ENCODE peak calls at places on chromosomes 3 and 15, in eight cellular contexts. Y, D, A, H, P, G, C and V are unnamed samples.

GRCh38 chr3:150933473-150934008 is 28.3 kb upstream of the MINDY4B start:
- DNase-seq in Y (no peak), D (no peak), H (no peak), G (no peak), P (no peak), C (no peak), A (no peak), V (no peak)

GRCh38 chr15:71201471-71201870 is 86.2 kb downstream of the THSD4 start:
- DNase-seq in A (peak), D (no peak), C (no peak), Y (no peak), H (no peak), G (no peak), P (no peak), V (no peak)

GRCh38 chr3:13618836-13619235 is 69.9 kb downstream of the FBLN2 start:
- DNase-seq in G (no peak), D (no peak), Y (no peak), C (no peak), H (no peak), P (no peak), A (no peak), V (no peak)

GRCh38 chr3:10464068-10464434 is 41.3 kb downstream of the ATP2B2 start:
- DNase-seq in D (no peak), H (no peak), A (no peak), P (no peak), G (no peak), C (no peak), Y (no peak), V (no peak)

GRCh38 chr3:11096266-11097135 is 57.8 kb upstream of the HRH1 start:
- DNase-seq in H (peak), C (peak), Y (peak), P (peak), D (no peak), G (peak), A (no peak), V (peak)

GRCh38 chr3:67654099-67654831 is at the start of gene SUCLG2:
- DNase-seq in G (peak), C (peak), D (peak), P (peak), Y (peak), H (peak), A (peak), V (peak)

GRCh38 chr3:97827741-97828471 is 6.1 kb downstream of the CRYBG3 start:
- DNase-seq in G (no peak), H (no peak), Y (no peak), D (no peak), P (no peak), C (no peak), A (no peak), V (no peak)

GRCh38 chr3:190038050-190038631 is 82.6 kb downstream of the P3H2 start:
- DNase-seq in G (no peak), P (no peak), A (peak), C (peak), D (no peak), Y (peak), H (no peak), V (peak)

GRCh38 chr3:99128740-99129505 is 227.4 kb upstream of the DCBLD2 start:
- DNase-seq in A (no peak), Y (peak), H (no peak), P (no peak), C (peak), D (no peak), G (no peak), V (peak)